ENCODE peak calls at places on chromosomes 2 and 18, in four cellular contexts. One of them, this sample, is unnamed.

GRCh38 chr2:63661076-63661475 is 72.3 kb downstream of the MDH1 start:
- DNase-seq in A549: no peak
- DNase-seq in K562: no peak
- DNase-seq in HepG2: no peak
- DNase-seq in this sample: no peak

GRCh38 chr2:236162804-236163482 is 5.2 kb downstream of the GBX2 start:
- DNase-seq in A549: no peak
- DNase-seq in K562: no peak
- DNase-seq in HepG2: no peak
- DNase-seq in this sample: no peak

GRCh38 chr2:241505781-241506201 is 2.6 kb downstream of the STK25 start:
- DNase-seq in A549: no peak
- DNase-seq in K562: peak
- DNase-seq in HepG2: no peak
- DNase-seq in this sample: no peak

GRCh38 chr2:127025357-127026062 is 81.4 kb downstream of the BIN1 start:
- DNase-seq in A549: peak
- DNase-seq in K562: no peak
- DNase-seq in HepG2: no peak
- DNase-seq in this sample: peak

GRCh38 chr2:131046580-131047274 is 46.5 kb downstream of the FAM168B start:
- DNase-seq in A549: no peak
- DNase-seq in K562: no peak
- DNase-seq in HepG2: no peak
- DNase-seq in this sample: no peak

GRCh38 chr18:51137051-51137729 is 60.3 kb downstream of the MEX3C start:
- DNase-seq in A549: no peak
- DNase-seq in K562: no peak
- DNase-seq in HepG2: no peak
- DNase-seq in this sample: no peak

GRCh38 chr2:191298306-191298705 is 53.1 kb downstream of the MYO1B start:
- DNase-seq in A549: no peak
- DNase-seq in K562: no peak
- DNase-seq in HepG2: no peak
- DNase-seq in this sample: no peak

GRCh38 chr2:120833127-120833675 is 97.5 kb downstream of the GLI2 start:
- DNase-seq in A549: no peak
- DNase-seq in K562: no peak
- DNase-seq in HepG2: no peak
- DNase-seq in this sample: no peak

GRCh38 chr2:178324072-178324471 is 126.9 kb downstream of the PRKRA start:
- DNase-seq in A549: no peak
- DNase-seq in K562: no peak
- DNase-seq in HepG2: no peak
- DNase-seq in this sample: no peak

GRCh38 chr2:227816507-227817274 is 3.0 kb downstream of the CCL20 start:
- DNase-seq in A549: no peak
- DNase-seq in K562: no peak
- DNase-seq in HepG2: peak
- DNase-seq in this sample: peak

GRCh38 chr18:50973367-50974126 is 5.7 kb downstream of the ELAC1 start:
- DNase-seq in A549: peak
- DNase-seq in K562: no peak
- DNase-seq in HepG2: peak
- DNase-seq in this sample: peak

GRCh38 chr2:179354739-179355537 is 90.3 kb upstream of the SESTD1 start:
- DNase-seq in A549: no peak
- DNase-seq in K562: no peak
- DNase-seq in HepG2: no peak
- DNase-seq in this sample: no peak

GRCh38 chr18:48799724-48800315 is 150.9 kb downstream of the SMAD7 start:
- DNase-seq in A549: no peak
- DNase-seq in K562: no peak
- DNase-seq in HepG2: no peak
- DNase-seq in this sample: no peak

GRCh38 chr2:176004925-176005324 is 2.9 kb upstream of the LNPK start:
- DNase-seq in A549: no peak
- DNase-seq in K562: peak
- DNase-seq in HepG2: no peak
- DNase-seq in this sample: no peak

GRCh38 chr18:73691118-73691517 is 456.5 kb downstream of the FBXO15 start:
- DNase-seq in A549: no peak
- DNase-seq in K562: no peak
- DNase-seq in HepG2: no peak
- DNase-seq in this sample: no peak

GRCh38 chr2:108593547-108594098 is 59.4 kb downstream of the LIMS1 start:
- DNase-seq in A549: no peak
- DNase-seq in K562: no peak
- DNase-seq in HepG2: no peak
- DNase-seq in this sample: peak

GRCh38 chr2:133986076-133986837 is 267.6 kb upstream of the MGAT5 start:
- DNase-seq in A549: peak
- DNase-seq in K562: no peak
- DNase-seq in HepG2: no peak
- DNase-seq in this sample: no peak

GRCh38 chr2:240858871-240859270 is 9.8 kb upstream of the AGXT start:
- DNase-seq in A549: no peak
- DNase-seq in K562: no peak
- DNase-seq in HepG2: no peak
- DNase-seq in this sample: no peak

GRCh38 chr2:165777522-165778186 is 16.4 kb downstream of the GALNT3 start:
- DNase-seq in A549: no peak
- DNase-seq in K562: no peak
- DNase-seq in HepG2: no peak
- DNase-seq in this sample: no peak

GRCh38 chr2:201232125-201232815 is 28.1 kb upstream of the CASP8 start:
- DNase-seq in A549: peak
- DNase-seq in K562: peak
- DNase-seq in HepG2: peak
- DNase-seq in this sample: peak

GRCh38 chr2:138113871-138114525 is 149.7 kb downstream of the HNMT start:
- DNase-seq in A549: no peak
- DNase-seq in K562: no peak
- DNase-seq in HepG2: no peak
- DNase-seq in this sample: no peak

GRCh38 chr2:238151628-238152235 is 7.0 kb upstream of the ERFE start:
- DNase-seq in A549: no peak
- DNase-seq in K562: no peak
- DNase-seq in HepG2: no peak
- DNase-seq in this sample: no peak

GRCh38 chr2:75605770-75606535 is 40.6 kb upstream of the MRPL19 start:
- DNase-seq in A549: peak
- DNase-seq in K562: no peak
- DNase-seq in HepG2: peak
- DNase-seq in this sample: no peak

GRCh38 chr18:31103423-31103822 is 1.2 kb upstream of the DSC2 start:
- DNase-seq in A549: no peak
- DNase-seq in K562: no peak
- DNase-seq in HepG2: no peak
- DNase-seq in this sample: no peak

GRCh38 chr2:113342650-113343049 is 63.9 kb upstream of the PAX8 start:
- DNase-seq in A549: no peak
- DNase-seq in K562: no peak
- DNase-seq in HepG2: no peak
- DNase-seq in this sample: peak

GRCh38 chr2:29532451-29532850 is 388.9 kb downstream of the ALK start:
- DNase-seq in A549: no peak
- DNase-seq in K562: no peak
- DNase-seq in HepG2: no peak
- DNase-seq in this sample: no peak

GRCh38 chr2:72985136-72985535 is 67.8 kb downstream of the EMX1 start:
- DNase-seq in A549: no peak
- DNase-seq in K562: no peak
- DNase-seq in HepG2: no peak
- DNase-seq in this sample: no peak

GRCh38 chr2:177243476-177243875 is 21.1 kb downstream of the NFE2L2 start:
- DNase-seq in A549: no peak
- DNase-seq in K562: no peak
- DNase-seq in HepG2: no peak
- DNase-seq in this sample: no peak

GRCh38 chr18:51194604-51195003 is 2.9 kb downstream of the MEX3C start:
- DNase-seq in A549: no peak
- DNase-seq in K562: no peak
- DNase-seq in HepG2: no peak
- DNase-seq in this sample: peak

GRCh38 chr2:221444106-221444505 is 128.0 kb downstream of the EPHA4 start:
- DNase-seq in A549: no peak
- DNase-seq in K562: no peak
- DNase-seq in HepG2: no peak
- DNase-seq in this sample: peak

GRCh38 chr2:182548031-182548950 is 121.5 kb upstream of the PDE1A start:
- DNase-seq in A549: no peak
- DNase-seq in K562: no peak
- DNase-seq in HepG2: no peak
- DNase-seq in this sample: no peak

GRCh38 chr2:164478205-164478604 is 143.1 kb downstream of the GRB14 start:
- DNase-seq in A549: no peak
- DNase-seq in K562: no peak
- DNase-seq in HepG2: peak
- DNase-seq in this sample: no peak

GRCh38 chr18:2515908-2516625 is 55.2 kb downstream of the METTL4 start:
- DNase-seq in A549: peak
- DNase-seq in K562: no peak
- DNase-seq in HepG2: peak
- DNase-seq in this sample: peak

GRCh38 chr2:85503168-85503610 is 35.8 kb upstream of the MAT2A start:
- DNase-seq in A549: no peak
- DNase-seq in K562: no peak
- DNase-seq in HepG2: peak
- DNase-seq in this sample: peak

GRCh38 chr2:91477731-91478672 is 2786.5 kb downstream of the RPIA start:
- DNase-seq in A549: no peak
- DNase-seq in K562: peak
- DNase-seq in HepG2: no peak
- DNase-seq in this sample: peak

GRCh38 chr2:160286541-160286940 is 86.5 kb upstream of the ITGB6 start:
- DNase-seq in A549: no peak
- DNase-seq in K562: no peak
- DNase-seq in HepG2: no peak
- DNase-seq in this sample: no peak

GRCh38 chr2:13006407-13006806 is 289.7 kb downstream of the TRIB2 start:
- DNase-seq in A549: no peak
- DNase-seq in K562: no peak
- DNase-seq in HepG2: no peak
- DNase-seq in this sample: no peak

GRCh38 chr2:119721462-119721861 is 38.3 kb upstream of the PTPN4 start:
- DNase-seq in A549: no peak
- DNase-seq in K562: no peak
- DNase-seq in HepG2: peak
- DNase-seq in this sample: no peak
- TF ChIP-seq CTCF in A549: no peak
- TF ChIP-seq CTCF in K562: no peak
- TF ChIP-seq CTCF in HepG2: peak
- TF ChIP-seq CTCF in this sample: no peak

DNA sequence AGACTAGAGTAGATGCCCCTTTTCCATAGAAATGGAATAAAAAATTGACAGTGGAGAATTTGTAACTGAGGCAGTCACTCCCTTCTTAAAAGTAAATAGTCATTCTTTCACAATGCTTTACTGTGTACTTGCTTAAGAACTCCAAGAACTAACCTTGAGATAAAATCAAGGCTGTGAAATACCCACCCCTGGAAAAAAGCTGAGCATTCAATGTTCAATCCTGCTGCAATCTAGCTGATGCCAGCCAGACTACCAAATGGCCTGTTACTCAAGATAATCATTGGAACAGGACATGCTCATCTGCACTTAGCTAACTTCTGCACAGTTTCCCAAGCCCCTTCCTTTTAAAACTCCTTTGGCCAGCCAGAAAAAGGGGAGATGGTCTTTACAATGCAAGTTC is 367.4 kb upstream of the GULP1 start:
- DNase-seq in A549: no peak
- DNase-seq in K562: no peak
- DNase-seq in HepG2: no peak
- DNase-seq in this sample: no peak
- TF ChIP-seq MAX in A549: no peak
- TF ChIP-seq MAX in K562: no peak
- TF ChIP-seq MAX in HepG2: no peak
- TF ChIP-seq MAX in this sample: no peak

DNA sequence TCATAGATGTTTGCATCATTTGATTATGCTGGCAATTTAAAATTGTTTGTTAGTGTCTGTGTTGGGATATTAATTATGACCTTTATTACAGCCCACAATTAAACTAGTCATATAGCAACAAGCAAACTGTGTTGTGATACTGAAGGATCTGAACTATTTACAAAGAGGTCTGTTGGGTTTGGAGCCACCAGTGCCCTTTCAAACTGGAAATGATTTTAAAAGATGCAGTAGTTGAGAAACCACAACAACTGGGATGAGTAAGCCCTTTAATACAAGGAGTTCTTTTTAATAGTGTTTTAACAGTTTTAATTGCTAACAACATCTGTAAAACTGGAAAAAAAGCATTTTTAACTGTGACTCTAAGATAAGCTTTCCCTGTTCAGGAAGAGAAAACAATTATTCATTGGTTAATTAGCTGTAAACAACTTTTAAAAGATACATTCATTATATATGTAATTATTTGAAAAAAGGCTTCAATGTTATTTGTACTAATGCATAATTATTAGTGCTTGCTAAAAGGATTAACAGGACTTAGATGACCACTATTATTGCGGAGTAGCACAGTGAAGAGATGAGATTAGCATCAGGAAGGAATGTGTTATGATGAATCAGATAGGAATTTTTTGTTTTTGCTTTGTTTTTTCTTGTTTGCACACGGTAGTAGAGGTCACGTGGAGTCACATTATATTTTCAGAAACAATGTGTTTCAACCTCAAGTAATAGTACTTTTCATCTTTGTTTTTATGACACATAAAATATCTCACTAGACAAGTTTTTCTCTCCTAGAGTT is 392.6 kb upstream of the FANCL start:
- DNase-seq in A549: peak
- DNase-seq in K562: no peak
- DNase-seq in HepG2: peak
- DNase-seq in this sample: no peak
- TF ChIP-seq MYC in A549: no peak
- TF ChIP-seq MYC in K562: no peak
- TF ChIP-seq MYC in HepG2: no peak
- TF ChIP-seq MYC in this sample: no peak

DNA sequence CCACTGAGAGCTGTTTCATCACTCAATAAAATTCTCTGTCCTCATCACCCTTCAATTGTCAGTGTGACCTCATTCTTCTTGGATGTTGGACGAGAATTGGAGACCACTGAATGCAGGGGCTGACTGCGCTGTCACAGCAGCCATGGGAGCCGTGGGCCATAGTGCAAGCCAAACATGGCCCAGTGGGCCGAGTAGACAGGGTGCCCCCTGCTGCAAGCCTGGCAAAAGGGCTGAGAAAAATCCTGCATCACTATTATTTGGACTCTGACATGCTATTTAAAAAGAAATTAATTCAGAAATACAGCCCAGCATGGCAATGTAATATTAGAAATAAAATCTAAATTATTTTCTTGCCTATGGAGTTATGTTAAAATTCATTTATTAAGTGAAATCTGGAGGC is 67.8 kb upstream of the FAM98A start:
- DNase-seq in A549: no peak
- DNase-seq in K562: no peak
- DNase-seq in HepG2: no peak
- DNase-seq in this sample: no peak
- TF ChIP-seq CTCF in A549: no peak
- TF ChIP-seq CTCF in K562: no peak
- TF ChIP-seq CTCF in HepG2: peak
- TF ChIP-seq CTCF in this sample: no peak

This sample was measured in NB4.